ENCODE peak calls at places on chromosome 1, in ten cellular contexts. N, T, C, Z, K, B, S, G, H and A are unnamed samples.

GRCh38 chr1:215357901-215358300 is 209.2 kb upstream of the KCTD3 start:
- DNase-seq in C (no peak), K (no peak), G (no peak), B (no peak), T (no peak), S (no peak), N (no peak), Z (no peak), H (no peak), A (no peak)

GRCh38 chr1:86708923-86709322 is 4.5 kb downstream of the SH3GLB1 start:
- DNase-seq in Z (no peak), B (no peak), T (no peak), G (no peak), C (no peak), K (no peak), S (peak; percentile 63), N (no peak), H (no peak), A (no peak)

GRCh38 chr1:153683853-153684252 is 5.4 kb downstream of the NPR1 start:
- DNase-seq in S (peak; percentile 50), T (no peak), H (no peak), Z (no peak), C (no peak), K (no peak), B (no peak), G (no peak), N (no peak), A (no peak)

GRCh38 chr1:182595641-182596240 is 6.7 kb upstream of the RNASEL start:
- DNase-seq in H (peak; percentile 66), C (peak; percentile 68), T (peak; percentile 59), K (peak; percentile 80), S (peak; percentile 78), B (peak; percentile 91), G (peak; percentile 62), Z (no peak), N (peak; percentile 42), A (peak; percentile 63)

GRCh38 chr1:11458811-11459275 is 20.1 kb upstream of the DISP3 start:
- DNase-seq in C (no peak), H (peak; percentile 70), Z (no peak), G (no peak), K (peak; percentile 32), B (no peak), T (no peak), S (no peak), N (no peak), A (peak; percentile 88)

GRCh38 chr1:183953031-183953430 is 84.5 kb downstream of the COLGALT2 start:
- DNase-seq in H (no peak), B (no peak), Z (no peak), N (no peak), C (no peak), K (no peak), S (no peak), G (no peak), T (no peak), A (no peak)

GRCh38 chr1:197391303-197392226 is 123.5 kb downstream of the CRB1 start:
- DNase-seq in S (no peak), B (no peak), Z (no peak), K (no peak), N (peak; percentile 58), G (no peak), H (no peak), T (no peak), C (no peak), A (no peak)

GRCh38 chr1:225658041-225658440 is 5.1 kb upstream of the ENAH start:
- DNase-seq in K (no peak), H (no peak), S (peak; percentile 43), T (no peak), Z (no peak), C (no peak), G (no peak), B (no peak), N (no peak), A (no peak)

GRCh38 chr1:25727819-25728286 is 72.1 kb upstream of the SELENON start:
- DNase-seq in G (peak; percentile 47), N (no peak), H (peak; percentile 59), C (peak; percentile 64), Z (no peak), B (peak; percentile 67), S (peak; percentile 40), K (peak; percentile 79), T (peak; percentile 85), A (peak; percentile 52)

DNA sequence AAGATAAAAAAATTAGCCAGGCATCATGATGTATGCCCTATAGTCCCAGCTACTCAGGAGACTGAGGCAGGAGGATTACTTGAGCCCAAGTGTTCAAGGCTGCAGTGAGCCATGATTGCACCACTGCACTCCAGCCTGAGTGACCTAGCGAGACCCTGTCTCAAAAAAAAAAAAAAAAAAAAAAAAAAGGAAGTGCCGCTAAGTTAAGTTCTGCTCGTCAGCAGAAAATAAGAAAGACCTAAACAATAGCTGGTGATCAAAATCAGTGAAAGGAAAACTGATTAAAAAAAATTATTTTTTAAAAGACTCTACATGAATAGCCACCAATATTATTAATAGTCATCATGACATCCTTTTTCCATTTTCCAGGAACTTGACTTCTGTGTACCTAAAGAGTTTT is 44.2 kb upstream of the MTR start:
- DNase-seq in B (no peak), S (no peak), G (no peak), K (no peak), Z (no peak), H (no peak), N (no peak), C (no peak), T (no peak), A (no peak)
- H3K27me3 ChIP-seq in B (no peaks in the 10 kb centered on the region), S (no peaks in the 10 kb centered on the region), G (peaks cover 8% of the 10 kb centered on the region), K (no peaks in the 10 kb centered on the region), Z (no peaks in the 10 kb centered on the region), H (peaks cover 4% of the 10 kb centered on the region), N (no peaks in the 10 kb centered on the region), C (no peaks in the 10 kb centered on the region), T (no peaks in the 10 kb centered on the region), A (no peaks in the 10 kb centered on the region)

GRCh38 chr1:29317063-29317915 is 81.0 kb downstream of the PTPRU start:
- DNase-seq in B (no peak), S (no peak), G (no peak), N (no peak), Z (no peak), K (no peak), C (no peak), T (no peak), H (no peak), A (no peak)

GRCh38 chr1:29315262-29315661 is 78.9 kb downstream of the PTPRU start:
- DNase-seq in S (no peak), G (no peak), K (no peak), B (no peak), H (no peak), T (no peak), C (no peak), N (no peak), Z (no peak), A (no peak)

GRCh38 chr1:29318724-29319123 is 82.4 kb downstream of the PTPRU start:
- DNase-seq in Z (no peak), H (no peak), T (no peak), K (no peak), S (no peak), N (no peak), C (no peak), G (no peak), B (no peak), A (no peak)

GRCh38 chr1:29317916-29318530 is 81.7 kb downstream of the PTPRU start:
- DNase-seq in K (no peak), S (no peak), Z (no peak), B (no peak), T (no peak), H (no peak), N (no peak), C (no peak), G (no peak), A (no peak)

GRCh38 chr1:29315876-29316275 is 79.6 kb downstream of the PTPRU start:
- DNase-seq in N (no peak), G (no peak), C (no peak), H (no peak), K (no peak), B (no peak), Z (no peak), T (no peak), S (no peak), A (no peak)
- H3K27me3 ChIP-seq in N (no peaks in the 10 kb centered on the region), G (no peaks in the 10 kb centered on the region), C (no peaks in the 10 kb centered on the region), H (no peaks in the 10 kb centered on the region), K (no peaks in the 10 kb centered on the region), B (no peaks in the 10 kb centered on the region), Z (no peaks in the 10 kb centered on the region), T (no peaks in the 10 kb centered on the region), S (no peaks in the 10 kb centered on the region), A (no peaks in the 10 kb centered on the region)

GRCh38 chr1:46492269-46492853 is 2.7 kb downstream of the DMBX1 start:
- DNase-seq in K (no peak), H (no peak), C (no peak), Z (no peak), N (no peak), B (peak; percentile 53), T (no peak), S (no peak), G (no peak), A (no peak)

GRCh38 chr1:46491500-46492268 is 2.0 kb downstream of the DMBX1 start:
- DNase-seq in N (no peak), C (no peak), H (no peak), G (no peak), S (no peak), K (no peak), Z (no peak), T (no peak), B (peak; percentile 67), A (no peak)

GRCh38 chr1:46494910-46495309 is 5.3 kb downstream of the DMBX1 start:
- DNase-seq in T (no peak), C (no peak), G (no peak), K (no peak), B (no peak), S (no peak), H (no peak), Z (no peak), N (no peak), A (no peak)

GRCh38 chr1:46492871-46493270 is 3.2 kb downstream of the DMBX1 start:
- DNase-seq in H (no peak), C (peak; percentile 6), Z (no peak), B (peak; percentile 81), T (no peak), S (no peak), N (no peak), K (no peak), G (no peak), A (no peak)

DNA sequence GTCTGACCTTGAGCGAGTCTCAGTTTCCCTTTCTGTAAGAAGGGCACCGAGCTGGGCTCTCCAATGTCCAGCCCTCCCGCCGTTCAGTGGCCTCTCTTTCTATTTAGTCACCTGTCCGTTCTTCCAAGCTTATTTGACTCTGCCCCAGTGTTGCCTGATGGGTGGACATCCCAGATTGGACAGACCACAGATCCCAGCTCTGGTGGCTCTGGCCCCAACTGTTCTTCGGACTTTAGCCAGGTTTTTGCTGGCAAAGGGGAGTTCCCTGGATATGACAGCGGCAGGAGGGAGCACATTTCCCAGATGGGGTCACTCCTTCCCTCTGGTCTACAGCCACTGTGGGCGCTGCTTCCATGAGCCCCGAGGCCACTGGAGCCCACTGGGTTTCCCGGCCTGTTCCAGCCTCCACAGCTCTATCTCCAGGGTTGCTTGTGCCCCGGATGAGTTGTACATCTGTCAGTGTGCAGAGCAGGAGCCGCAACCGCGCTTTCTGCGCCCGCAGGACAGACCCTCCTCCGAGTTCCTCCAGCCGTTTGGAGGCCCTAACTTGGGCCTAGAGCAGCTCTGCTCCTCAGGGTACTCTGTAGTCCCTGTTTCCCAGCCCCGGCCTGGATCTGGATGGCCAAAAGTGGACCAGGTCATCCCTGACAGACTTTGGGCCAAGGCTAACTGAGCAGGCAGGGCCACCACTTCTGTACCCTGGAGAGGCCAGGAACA is 3.8 kb downstream of the DMBX1 start:
- DNase-seq in N (no peak), K (no peak), S (no peak), B (no peak), G (no peak), T (no peak), Z (no peak), C (no peak), H (no peak), A (no peak)
- H3K27me3 ChIP-seq in N (peaks cover 18% of the 10 kb centered on the region), K (peaks cover 86% of the 10 kb centered on the region), S (peaks cover 68% of the 10 kb centered on the region), B (peaks cover 100% of the 10 kb centered on the region), G (peaks cover 96% of the 10 kb centered on the region), T (peaks cover 15% of the 10 kb centered on the region), Z (peaks cover 98% of the 10 kb centered on the region), C (peaks cover 68% of the 10 kb centered on the region), H (peaks cover 63% of the 10 kb centered on the region), A (peaks cover 59% of the 10 kb centered on the region)

GRCh38 chr1:204775546-204775945 is 90.0 kb upstream of the LRRN2 start:
- DNase-seq in B (peak; percentile 54), C (no peak), T (no peak), S (no peak), G (no peak), N (no peak), H (no peak), K (no peak), Z (no peak), A (no peak)
- H3K27me3 ChIP-seq in B (no peaks in the 10 kb centered on the region), C (peaks cover 27% of the 10 kb centered on the region), T (no peaks in the 10 kb centered on the region), S (peaks cover 64% of the 10 kb centered on the region), G (peaks cover 22% of the 10 kb centered on the region), N (no peaks in the 10 kb centered on the region), H (no peaks in the 10 kb centered on the region), K (peaks cover 45% of the 10 kb centered on the region), Z (no peaks in the 10 kb centered on the region), A (no peaks in the 10 kb centered on the region)